ENCODE peak calls at places on chromosomes 16 and 17, in five cellular contexts. K is H1, P is GM12878, F is HepG2, S is K562. Z is an unnamed sample.

GRCh38 chr16:78605548-78606097 is 506.2 kb downstream of the WWOX start:
- DNase-seq in P (no peak), K (no peak), S (no peak), F (no peak), Z (no peak)

GRCh38 chr16:71846443-71846842 is 667 bp downstream of the ATXN1L start:
- DNase-seq in S (no peak), P (no peak), F (no peak), K (peak), Z (no peak)

GRCh38 chr17:50532452-50533024 is at the start of gene EPN3:
- DNase-seq in F (no peak), K (peak), S (no peak), P (no peak), Z (no peak)

GRCh38 chr16:17452931-17453330 is 17.8 kb downstream of the XYLT1 start:
- DNase-seq in F (no peak), S (no peak), K (no peak), P (no peak), Z (no peak)

GRCh38 chr17:6559753-6560215 is 3.4 kb upstream of the PITPNM3 start:
- DNase-seq in F (no peak), P (no peak), K (no peak), S (no peak), Z (no peak)

GRCh38 chr17:62670202-62670821 is 42.8 kb downstream of the MRC2 start:
- DNase-seq in F (peak), P (no peak), S (peak), K (peak), Z (no peak)

GRCh38 chr16:51313204-51313603 is 162.1 kb upstream of the SALL1 start:
- DNase-seq in P (no peak), F (no peak), S (no peak), K (no peak), Z (no peak)

GRCh38 chr17:13405080-13405479 is 196.6 kb downstream of the HS3ST3A1 start:
- DNase-seq in P (no peak), S (no peak), K (no peak), F (no peak), Z (no peak)

GRCh38 chr17:78154903-78155811 is 9.0 kb downstream of the C17orf99 start:
- DNase-seq in P (peak), S (no peak), F (no peak), K (no peak), Z (no peak)

GRCh38 chr17:45813051-45813731 is 29.1 kb downstream of the CRHR1 start:
- DNase-seq in S (peak), F (no peak), P (no peak), K (peak), Z (no peak)

GRCh38 chr16:83513006-83513755 is 294.6 kb upstream of the HSBP1 start:
- DNase-seq in F (no peak), K (no peak), P (no peak), S (no peak), Z (no peak)

GRCh38 chr16:69535123-69536050 is 30.4 kb upstream of the NFAT5 start:
- DNase-seq in S (no peak), P (no peak), F (no peak), K (no peak), Z (no peak)

GRCh38 chr16:674968-675883 is at the start of gene RHBDL1:
- DNase-seq in K (peak), S (peak), F (peak), P (no peak), Z (no peak)

GRCh38 chr17:66737524-66737923 is 97.4 kb upstream of the CACNG5 start:
- DNase-seq in F (no peak), S (no peak), K (no peak), P (no peak), Z (no peak)

GRCh38 chr16:11978080-11978479 is 1.5 kb downstream of the SNX29 start:
- DNase-seq in S (no peak), F (no peak), P (no peak), K (no peak), Z (no peak)

GRCh38 chr17:58527949-58528348 is 13.5 kb upstream of the MTMR4 start:
- DNase-seq in K (no peak), S (no peak), P (no peak), F (no peak), Z (no peak)

GRCh38 chr17:64785050-64785449 is 122.9 kb upstream of the SMURF2 start:
- DNase-seq in P (no peak), S (no peak), F (no peak), K (no peak), Z (no peak)

GRCh38 chr17:2344528-2344927 is 7.2 kb downstream of the SGSM2 start:
- DNase-seq in K (no peak), F (no peak), S (no peak), P (no peak), Z (no peak)

GRCh38 chr17:74134991-74135390 is 68.5 kb upstream of the RPL38 start:
- DNase-seq in P (no peak), K (no peak), S (no peak), F (no peak), Z (no peak)

GRCh38 chr16:4450430-4450829 is 24.0 kb downstream of the NMRAL1 start:
- DNase-seq in S (no peak), F (no peak), K (no peak), P (no peak), Z (no peak)

GRCh38 chr17:74350486-74350885 is 11.2 kb downstream of the BTBD17 start:
- DNase-seq in F (no peak), S (no peak), P (no peak), K (no peak), Z (no peak)

GRCh38 chr17:7841309-7841621 is 7.2 kb downstream of the KDM6B start:
- DNase-seq in P (no peak), S (no peak), K (no peak), F (no peak), Z (no peak)

GRCh38 chr17:12691173-12691572 is 25.5 kb downstream of the MYOCD start:
- DNase-seq in P (no peak), S (no peak), K (no peak), F (no peak), Z (no peak)

GRCh38 chr16:19410435-19411153 is 7.1 kb upstream of the TMC5 start:
- DNase-seq in S (no peak), P (no peak), F (no peak), K (peak), Z (peak)

GRCh38 chr16:59683709-59684108 is 949.6 kb upstream of the GOT2 start:
- DNase-seq in F (no peak), S (no peak), P (no peak), K (no peak), Z (no peak)

GRCh38 chr16:31477220-31478216 is 5.4 kb upstream of the SLC5A2 start:
- DNase-seq in F (peak), P (no peak), K (peak), S (peak), Z (peak)

GRCh38 chr16:49521706-49522325 is 148.2 kb downstream of the C16orf78 start:
- DNase-seq in F (no peak), S (no peak), P (no peak), K (no peak), Z (no peak)

GRCh38 chr17:6269474-6269873 is 165.4 kb downstream of the AIPL1 start:
- DNase-seq in K (peak), S (peak), P (no peak), F (no peak), Z (peak)

GRCh38 chr16:26198221-26198620 is 506.5 kb downstream of the HS3ST4 start:
- DNase-seq in F (no peak), K (no peak), P (no peak), S (no peak), Z (no peak)

GRCh38 chr17:12134101-12134500 is 113.4 kb downstream of the MAP2K4 start:
- DNase-seq in P (no peak), S (no peak), F (no peak), K (no peak), Z (no peak)

GRCh38 chr16:50593410-50594139 is 45.4 kb downstream of the NKD1 start:
- DNase-seq in S (peak), K (peak), F (no peak), P (no peak), Z (no peak)

GRCh38 chr17:17603178-17603894 is 11.8 kb upstream of the PEMT start:
- DNase-seq in F (no peak), S (no peak), K (no peak), P (no peak), Z (no peak)
- TF ChIP-seq HDAC2 in F (no peak), S (no peak), K (no peak), P (no peak), Z (no peak)

DNA sequence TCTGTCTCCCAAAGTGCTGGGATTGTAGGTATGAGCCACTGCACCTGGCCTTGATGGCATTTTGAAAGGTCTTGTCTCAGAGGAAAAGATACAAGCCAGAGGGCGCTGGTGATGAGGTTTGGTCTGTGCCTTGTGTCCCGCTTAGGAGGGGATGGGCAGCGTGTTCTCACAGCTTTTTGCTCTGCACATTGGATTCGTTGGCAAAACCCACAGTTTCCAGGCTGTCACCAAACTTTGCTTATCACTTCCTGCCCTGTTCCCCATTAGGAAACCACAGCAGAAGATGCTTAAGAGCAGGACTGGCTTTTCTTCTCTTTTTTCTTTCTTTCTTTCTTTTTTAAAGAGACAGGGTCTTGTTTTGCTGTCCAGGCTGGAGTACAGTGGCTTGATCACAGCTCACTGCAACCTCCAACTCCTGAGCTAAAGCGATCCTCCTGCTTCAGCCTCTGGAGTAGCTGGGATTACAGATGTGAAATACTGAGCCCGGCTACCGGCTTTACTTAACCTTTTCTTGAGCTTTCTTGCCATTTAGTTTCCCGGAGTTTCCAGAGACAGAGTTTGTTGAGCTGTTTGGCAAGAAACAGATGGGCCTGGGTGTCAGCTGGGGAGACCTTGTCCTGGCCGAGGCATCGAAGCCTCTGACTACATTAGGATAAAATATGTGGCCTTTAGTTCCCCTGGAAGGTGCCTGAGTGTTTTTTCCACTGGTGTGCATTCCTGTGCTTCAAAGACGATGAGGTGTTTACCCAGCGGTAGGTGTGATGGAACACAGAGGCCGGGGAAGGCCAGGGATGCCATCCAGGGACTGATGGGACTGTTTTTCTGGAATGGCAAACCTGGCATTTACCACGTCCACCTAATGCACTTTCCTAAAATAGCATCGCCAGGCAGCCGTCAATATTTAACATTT is 112.9 kb downstream of the ABCC1 start:
- DNase-seq in P (no peak), F (no peak), S (peak), K (no peak), Z (no peak)
- TF ChIP-seq EP300 in P (no peak), F (no peak), S (no peak), K (no peak), Z (no peak)

GRCh38 chr17:41717408-41718286 is 5.5 kb downstream of the GAST start:
- DNase-seq in P (no peak), S (no peak), K (no peak), F (no peak), Z (peak)
- TF ChIP-seq HDAC2 in P (no peak), S (no peak), K (no peak), F (no peak), Z (no peak)

GRCh38 chr17:80219777-80220708 is at the start of the genes SGSH and SLC26A11:
- DNase-seq in K (peak), S (peak), P (no peak), F (peak), Z (peak)

GRCh38 chr17:80218391-80218790 is 1.7 kb downstream of the SGSH start:
- DNase-seq in S (no peak), P (no peak), F (no peak), K (no peak), Z (no peak)

GRCh38 chr17:80217703-80218362 is 2.3 kb downstream of the SGSH start:
- DNase-seq in F (no peak), K (no peak), P (no peak), S (no peak), Z (no peak)

GRCh38 chr17:80220709-80221215 is 535 bp downstream of the SLC26A11 start:
- DNase-seq in S (peak), F (no peak), P (no peak), K (peak), Z (no peak)

DNA sequence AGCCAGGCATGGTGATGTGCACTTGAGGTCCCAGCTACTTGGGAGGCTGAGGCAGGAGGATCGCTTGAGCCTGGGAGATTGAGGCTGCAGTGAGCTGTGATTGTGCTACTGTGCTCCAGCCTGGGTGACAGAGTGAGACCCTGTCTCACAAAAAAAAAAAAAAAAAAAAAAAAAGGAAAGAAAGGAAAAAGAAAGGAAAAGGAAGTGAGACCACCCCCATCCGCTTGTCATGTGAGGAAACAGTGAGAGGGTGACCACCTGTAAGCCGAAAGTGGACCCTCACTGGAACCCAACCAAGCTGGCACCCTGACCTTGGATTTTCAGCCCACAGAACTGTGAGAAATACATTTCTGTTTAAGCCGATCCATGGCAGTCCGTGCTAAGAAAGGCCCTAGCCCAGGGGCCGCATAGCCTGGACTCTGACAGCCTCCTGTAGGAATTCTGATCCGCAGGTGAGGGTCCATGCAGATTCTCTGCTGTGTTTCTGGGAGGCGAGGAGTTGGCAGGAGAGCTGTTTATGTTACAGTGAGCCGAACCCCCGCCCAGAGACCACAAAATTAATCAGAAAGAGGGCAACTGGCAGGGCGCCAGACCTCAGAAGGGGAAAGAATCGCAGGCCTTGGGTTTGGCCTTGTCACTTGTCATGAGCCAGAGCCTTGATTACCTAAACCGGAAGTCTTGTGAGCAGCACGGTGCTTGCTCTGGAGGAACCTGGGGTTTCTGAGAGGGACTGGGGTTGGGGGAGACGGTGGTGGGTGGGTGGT is 938 bp downstream of the SGSH start:
- DNase-seq in K (no peak), P (peak), S (peak), F (peak), Z (peak)
- TF ChIP-seq EP300 in K (no peak), P (peak), S (peak), F (no peak), Z (no peak)

GRCh38 chr17:20981046-20981920 is 61.5 kb downstream of the USP22 start:
- DNase-seq in K (peak), F (no peak), S (no peak), P (no peak), Z (no peak)
- TF ChIP-seq HDAC2 in K (no peak), F (no peak), S (no peak), P (no peak), Z (no peak)

GRCh38 chr16:27458987-27459688 is 57.2 kb downstream of the IL21R start:
- DNase-seq in P (no peak), S (no peak), F (no peak), K (no peak), Z (no peak)

GRCh38 chr16:27453476-27453825 is 51.5 kb downstream of the IL21R start:
- DNase-seq in S (no peak), K (no peak), F (no peak), P (no peak), Z (no peak)

GRCh38 chr16:27452569-27453475 is 50.8 kb downstream of the IL21R start:
- DNase-seq in F (no peak), K (no peak), S (no peak), P (peak), Z (no peak)

GRCh38 chr16:27458196-27458728 is 56.3 kb downstream of the IL21R start:
- DNase-seq in S (no peak), F (no peak), P (no peak), K (no peak), Z (no peak)

GRCh38 chr16:27455700-27456099 is 53.7 kb downstream of the IL21R start:
- DNase-seq in S (no peak), P (no peak), K (no peak), F (no peak), Z (no peak)
- TF ChIP-seq EP300 in S (no peak), P (no peak), K (no peak), F (no peak), Z (no peak)

Z was measured in A549.